ENCODE peak calls at places on chromosomes 5 and 9, in four cellular contexts. D is fibroblast of lung; K is GM23248; B is naive thymus-derived CD4-positive, alpha-beta T cell. M is an unnamed sample. For H3K4me1 and H3K36me3, the result is how much of the 10 kb centered on the place peaks cover.

GRCh38 chr5:65100846-65101678 is 332.3 kb downstream of the CWC27 start:
- DNase-seq in D (peak), K (peak), B (peak), M (peak)

GRCh38 chr5:171826132-171826531 is 40.5 kb downstream of the SMIM23 start:
- DNase-seq in D (peak), K (peak), B (no peak), M (no peak)

GRCh38 chr5:14215901-14216300 is 72.8 kb downstream of the TRIO start:
- DNase-seq in D (no peak), K (no peak), B (no peak), M (no peak)

GRCh38 chr9:132584616-132585560 is 2.5 kb downstream of the BARHL1 start:
- DNase-seq in D (peak), K (peak), B (no peak), M (no peak)

GRCh38 chr9:16809912-16810610 is 60.4 kb downstream of the BNC2 start:
- DNase-seq in D (no peak), K (no peak), B (no peak), M (peak)

GRCh38 chr5:103465891-103466290 is 96.7 kb downstream of the NUDT12 start:
- DNase-seq in D (no peak), K (peak), B (no peak), M (no peak)

GRCh38 chr5:120615967-120616645 is 152.0 kb downstream of the PRR16 start:
- DNase-seq in D (peak), K (peak), B (no peak), M (peak)

GRCh38 chr9:89853931-89854330 is 249.1 kb downstream of the GADD45G start:
- DNase-seq in D (no peak), K (no peak), B (no peak), M (no peak)

GRCh38 chr5:102835715-102836114 is 80.6 kb downstream of the PAM start:
- DNase-seq in D (no peak), K (no peak), B (no peak), M (no peak)

GRCh38 chr5:53429706-53430105 is 50.7 kb upstream of the FST start:
- DNase-seq in D (peak), K (no peak), B (no peak), M (no peak)

GRCh38 chr5:172959824-172960799 is 888 bp downstream of the RPL26L1 start:
- DNase-seq in D (no peak), K (peak), B (no peak), M (no peak)

GRCh38 chr5:14440598-14441401 is 140.8 kb upstream of the OTULINL start:
- DNase-seq in D (peak), K (peak), B (no peak), M (no peak)

GRCh38 chr5:124043456-124043855 is 531.5 kb downstream of the CSNK1G3 start:
- DNase-seq in D (no peak), K (no peak), B (no peak), M (no peak)

GRCh38 chr5:82356808-82357671 is 78.9 kb upstream of the RPS23 start:
- DNase-seq in D (peak), K (peak), B (peak), M (no peak)

GRCh38 chr5:178106556-178107239 is 6.6 kb upstream of the N4BP3 start:
- DNase-seq in D (no peak), K (no peak), B (no peak), M (no peak)

GRCh38 chr5:161966544-161966943 is 101.0 kb upstream of the GABRG2 start:
- DNase-seq in D (no peak), K (no peak), B (no peak), M (peak)

GRCh38 chr5:122908662-122909061 is 63.2 kb downstream of the SNX24 start:
- DNase-seq in D (no peak), K (peak), B (no peak), M (no peak)

GRCh38 chr9:125889524-125890473 is 142.6 kb downstream of the PBX3 start:
- DNase-seq in D (peak), K (peak), B (peak), M (peak)

GRCh38 chr9:79912641-79913040 is 340.9 kb downstream of the TLE4 start:
- DNase-seq in D (peak), K (no peak), B (no peak), M (no peak)

GRCh38 chr5:174192103-174192655 is 146.7 kb downstream of the NSG2 start:
- DNase-seq in D (no peak), K (no peak), B (no peak), M (no peak)

GRCh38 chr9:111413996-111414395 is 70.2 kb downstream of the ECPAS start:
- DNase-seq in D (no peak), K (no peak), B (no peak), M (no peak)

GRCh38 chr5:76403963-76404693 is 1.0 kb downstream of the IQGAP2 start:
- DNase-seq in D (no peak), K (peak), B (peak), M (peak)
- H3K4me3 ChIP-seq in D (no peak), K (no peak), B (peak), M (peak)

GRCh38 chr5:72506150-72506549 is 1.1 kb downstream of the ZNF366 start:
- DNase-seq in D (no peak), K (no peak), B (no peak), M (no peak)
- H3K4me1 ChIP-seq in D (under half), K (under half), B (under half), M (under half)

GRCh38 chr9:137814841-137815240 is 62.7 kb upstream of the CACNA1B start:
- DNase-seq in D (no peak), K (no peak), B (no peak), M (no peak)

GRCh38 chr9:137818286-137818685 is 59.3 kb upstream of the CACNA1B start:
- DNase-seq in D (no peak), K (no peak), B (no peak), M (no peak)

GRCh38 chr9:137815256-137816255 is 62.0 kb upstream of the CACNA1B start:
- DNase-seq in D (no peak), K (no peak), B (no peak), M (no peak)

GRCh38 chr9:137817236-137818200 is 60.1 kb upstream of the CACNA1B start:
- DNase-seq in D (no peak), K (no peak), B (no peak), M (no peak)

GRCh38 chr9:137816531-137817235 is 60.9 kb upstream of the CACNA1B start:
- DNase-seq in D (no peak), K (no peak), B (no peak), M (no peak)
- H3K36me3 ChIP-seq in D (under half), K (under half), B (under half), M (under half)

GRCh38 chr9:95494022-95494415 is 22.8 kb downstream of the PTCH1 start:
- DNase-seq in D (no peak), K (no peak), B (no peak), M (no peak)
- H3K4me3 ChIP-seq in D (no peak), K (no peak), B (peak), M (no peak)

DNA sequence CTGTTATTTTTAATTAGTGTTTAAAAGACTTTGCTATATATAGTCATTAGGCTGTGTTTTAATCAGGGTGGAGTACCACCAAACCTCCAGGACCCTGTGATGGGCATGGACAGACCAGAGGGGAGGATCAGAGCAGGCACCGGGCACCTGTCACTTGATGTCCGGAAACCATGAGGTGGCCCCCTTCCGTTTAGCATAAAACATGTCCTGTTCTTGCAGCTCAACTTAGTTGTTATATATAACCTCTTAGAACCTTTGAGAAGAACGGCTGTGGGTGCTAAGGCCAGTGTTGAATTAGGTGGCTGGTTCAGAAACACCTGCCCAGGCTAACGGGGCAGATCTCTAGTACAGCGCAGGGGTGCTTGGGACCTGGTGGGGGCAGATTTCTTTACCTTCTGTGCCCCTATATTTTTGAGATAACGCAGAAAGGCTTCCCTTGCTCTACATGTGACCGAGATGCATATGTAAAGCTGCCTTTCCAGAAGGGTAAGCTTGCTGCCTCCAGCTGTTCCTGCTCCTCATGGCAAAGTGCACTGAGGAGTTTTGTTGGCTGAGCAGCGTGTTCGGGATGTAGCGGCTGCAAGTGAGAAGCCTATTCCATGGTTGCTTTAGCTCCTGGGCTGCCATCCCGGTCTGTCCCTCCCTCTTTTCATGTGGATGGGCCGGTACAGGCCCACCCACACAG is 255.5 kb downstream of the FANCC start:
- DNase-seq in D (no peak), K (no peak), B (no peak), M (no peak)
- H3K4me1 ChIP-seq in D (under half), K (under half), B (under half), M (under half)

GRCh38 chr9:87068177-87068845 is 121.0 kb upstream of the GAS1 start:
- DNase-seq in D (no peak), K (no peak), B (no peak), M (no peak)

GRCh38 chr9:87071473-87071872 is 124.2 kb upstream of the GAS1 start:
- DNase-seq in D (no peak), K (no peak), B (no peak), M (no peak)

GRCh38 chr9:87067426-87067825 is 120.1 kb upstream of the GAS1 start:
- DNase-seq in D (no peak), K (peak), B (no peak), M (no peak)

GRCh38 chr9:87069690-87070089 is 122.4 kb upstream of the GAS1 start:
- DNase-seq in D (no peak), K (peak), B (no peak), M (no peak)

GRCh38 chr9:87070331-87070730 is 123.0 kb upstream of the GAS1 start:
- DNase-seq in D (no peak), K (no peak), B (no peak), M (no peak)
- H3K36me3 ChIP-seq in D (under half), K (under half), B (under half), M (under half)

DNA sequence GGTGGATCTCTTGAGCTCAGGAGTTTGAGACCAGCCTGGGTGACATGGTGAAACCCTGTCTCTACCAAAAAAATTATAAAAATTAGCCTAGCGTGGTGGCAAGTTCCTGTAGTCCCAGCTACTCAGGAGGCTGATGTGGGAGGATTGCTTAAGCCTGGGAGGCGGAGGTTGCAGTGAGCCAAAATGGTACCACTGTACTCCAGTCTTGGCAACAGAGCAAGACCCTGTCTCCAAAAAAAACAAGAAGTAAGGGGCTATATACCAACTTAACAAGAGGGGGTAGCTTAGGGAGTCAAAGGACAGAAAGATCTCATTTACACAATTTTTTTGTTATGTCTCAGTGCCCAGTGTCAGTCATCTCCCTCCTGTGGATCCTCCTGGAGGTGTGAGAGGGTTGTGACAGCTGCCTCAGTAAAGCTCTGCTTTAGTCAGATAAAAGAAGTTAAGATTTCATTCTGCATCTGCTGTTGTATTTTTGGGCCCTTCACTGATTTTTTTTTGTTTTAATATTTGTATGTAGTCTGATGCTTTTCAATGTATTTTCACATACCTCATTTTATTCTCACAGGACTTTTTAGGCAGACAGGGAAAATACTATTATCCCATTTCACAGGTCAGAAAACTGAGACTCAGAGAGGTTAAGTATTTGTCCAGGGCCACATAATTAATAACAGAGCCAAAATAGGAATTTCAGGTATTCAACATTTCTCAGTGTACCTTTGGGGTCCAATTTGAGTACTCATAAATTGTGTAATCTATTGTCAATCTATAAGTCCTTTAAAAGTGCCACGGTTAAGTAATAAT is 120.9 kb upstream of the GRHPR start:
- DNase-seq in D (no peak), K (no peak), B (no peak), M (no peak)
- H3K4me3 ChIP-seq in D (no peak), K (no peak), B (no peak), M (no peak)

GRCh38 chr9:104854613-104855012 is 73.3 kb downstream of the ABCA1 start:
- DNase-seq in D (no peak), K (no peak), B (no peak), M (no peak)
- H3K4me1 ChIP-seq in D (under half), K (half or more), B (under half), M (under half)

M was measured in HAP-1.